ENCODE peak calls at places on chromosomes 3 and 15, in five cellular contexts. K is thoracic aorta, L is lower lobe of right lung, A is lower leg skin, Q is Caco-2. H is an unnamed sample.

GRCh38 chr15:68482246-68482645 is 50.3 kb upstream of the ITGA11 start:
- DNase-seq in K (no peak), L (no peak), A (no peak), Q (no peak), H (no peak)

GRCh38 chr3:172159962-172160538 is 120.7 kb downstream of the FNDC3B start:
- DNase-seq in K (peak), L (no peak), A (peak), Q (no peak), H (no peak)

GRCh38 chr3:104102386-104102785 is 1264.3 kb upstream of the ALCAM start:
- DNase-seq in K (no peak), L (no peak), A (no peak), Q (no peak), H (peak)

GRCh38 chr3:47643092-47643491 is 64.4 kb upstream of the CSPG5 start:
- DNase-seq in K (no peak), L (no peak), A (no peak), Q (peak), H (peak)

GRCh38 chr3:21705769-21706168 is 45.2 kb downstream of the ZNF385D start:
- DNase-seq in K (peak), L (no peak), A (peak), Q (no peak), H (peak)

GRCh38 chr3:36918050-36918449 is 26.8 kb downstream of the TRANK1 start:
- DNase-seq in K (no peak), L (no peak), A (no peak), Q (no peak), H (no peak)

GRCh38 chr3:124882749-124883148 is 4.4 kb downstream of the ITGB5 start:
- DNase-seq in K (no peak), L (no peak), A (no peak), Q (no peak), H (no peak)

GRCh38 chr3:159045279-159045678 is 243.4 kb downstream of the MFSD1 start:
- DNase-seq in K (no peak), L (no peak), A (no peak), Q (no peak), H (no peak)

GRCh38 chr3:69200384-69201068 is 78.1 kb upstream of the LMOD3 start:
- DNase-seq in K (no peak), L (no peak), A (peak), Q (peak), H (peak)

GRCh38 chr3:52155912-52156311 is 1.7 kb upstream of the POC1A start:
- DNase-seq in K (no peak), L (no peak), A (no peak), Q (no peak), H (no peak)

GRCh38 chr15:68285243-68285980 is 7.9 kb downstream of the FEM1B start:
- DNase-seq in K (no peak), L (no peak), A (no peak), Q (no peak), H (peak)

GRCh38 chr3:27740854-27741253 is 18.7 kb upstream of the EOMES start:
- DNase-seq in K (no peak), L (no peak), A (no peak), Q (no peak), H (no peak)

GRCh38 chr3:141710121-141710520 is 28.0 kb upstream of the RNF7 start:
- DNase-seq in K (no peak), L (no peak), A (no peak), Q (no peak), H (no peak)

GRCh38 chr3:125220681-125221429 is 8.3 kb upstream of the SLC12A8 start:
- DNase-seq in K (no peak), L (no peak), A (no peak), Q (no peak), H (no peak)

GRCh38 chr3:168398371-168399030 is 302.8 kb upstream of the GOLIM4 start:
- DNase-seq in K (no peak), L (no peak), A (no peak), Q (no peak), H (peak)

GRCh38 chr15:80984856-80985255 is 4.8 kb downstream of the MESD start:
- DNase-seq in K (no peak), L (no peak), A (peak), Q (no peak), H (no peak)

GRCh38 chr3:149481491-149481890 is 7.0 kb downstream of the TM4SF4 start:
- DNase-seq in K (no peak), L (no peak), A (no peak), Q (no peak), H (no peak)

DNA sequence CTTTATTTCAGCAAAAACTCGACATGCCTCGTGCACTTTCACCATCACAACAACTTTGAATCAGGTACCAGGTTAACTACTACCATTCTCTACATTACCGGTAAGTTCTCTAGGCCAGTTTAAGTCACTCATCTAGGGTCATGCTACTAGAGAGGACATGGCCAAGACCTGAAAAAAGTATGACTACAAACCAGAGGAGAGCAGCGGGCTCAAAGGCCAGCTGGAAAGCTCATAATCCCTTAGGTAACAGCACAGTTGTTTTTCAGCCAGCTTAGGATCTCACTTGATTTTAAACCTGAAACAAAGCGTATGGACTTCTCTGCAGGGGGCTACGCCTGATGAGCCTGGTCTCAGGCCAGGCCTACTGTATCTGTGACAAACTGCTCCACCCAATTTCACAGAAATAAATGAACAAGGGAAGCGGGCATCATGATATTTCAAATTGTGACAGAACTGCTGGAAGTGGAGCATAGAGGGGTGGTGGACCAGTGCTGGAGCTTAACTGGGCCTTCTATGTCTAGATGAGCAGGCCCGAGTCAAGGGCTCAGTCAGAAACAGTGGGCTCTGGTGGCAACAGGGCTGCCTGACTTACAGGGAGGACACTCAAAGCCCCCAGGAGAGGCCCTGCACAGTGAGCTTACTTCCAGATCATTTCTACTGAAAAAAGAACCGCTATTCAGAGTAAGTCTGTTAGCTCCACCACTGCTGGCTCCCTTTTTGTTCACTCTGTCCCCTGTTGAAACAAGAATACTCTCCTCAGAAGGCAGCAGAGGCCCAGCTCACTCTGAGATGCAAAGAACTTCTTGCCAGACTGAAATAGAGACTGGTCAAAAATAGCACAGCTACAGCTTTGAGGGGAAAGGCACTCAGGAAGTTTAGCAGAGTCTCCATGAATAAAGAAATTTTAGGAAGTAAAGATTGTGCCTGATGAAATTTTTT is 47.0 kb downstream of the LRIG1 start:
- DNase-seq in K (no peak), L (no peak), A (no peak), Q (no peak), H (no peak)
- H3K4me3 ChIP-seq in K (no peak), L (no peak), A (no peak), Q (no peak), H (no peak)

DNA sequence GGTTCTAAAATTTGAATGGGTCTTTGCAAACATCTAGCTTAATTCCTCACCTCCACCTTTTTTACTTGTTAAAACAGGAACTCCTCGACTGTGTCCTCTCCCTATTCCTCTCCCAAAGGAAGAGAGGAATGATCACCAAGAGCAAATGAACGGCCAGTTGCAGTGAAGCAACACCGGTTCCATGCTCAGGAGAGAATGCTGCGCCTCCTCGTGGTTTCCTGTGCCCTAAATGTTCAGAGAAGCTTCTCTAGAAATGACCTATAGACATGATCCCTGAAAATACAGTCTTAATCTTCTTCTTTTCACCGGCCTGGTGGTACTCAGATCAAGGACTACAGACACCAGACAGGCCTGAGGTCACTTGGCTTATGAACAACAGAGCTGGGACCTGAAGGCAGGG is 65.1 kb upstream of the GUCA1C start:
- DNase-seq in K (no peak), L (no peak), A (no peak), Q (no peak), H (no peak)
- TF ChIP-seq CTCF in K (no peak), L (no peak), A (no peak), Q (no peak), H (no peak)

GRCh38 chr3:17742837-17743659 is 617 bp upstream of the TBC1D5 start:
- DNase-seq in K (no peak), L (no peak), A (no peak), Q (no peak), H (peak)

GRCh38 chr3:17738921-17739320 is 3.5 kb downstream of the TBC1D5 start:
- DNase-seq in K (no peak), L (no peak), A (no peak), Q (no peak), H (no peak)

GRCh38 chr3:17741621-17742091 is 775 bp downstream of the TBC1D5 start:
- DNase-seq in K (no peak), L (no peak), A (peak), Q (no peak), H (peak)

GRCh38 chr3:17742092-17742836 is at the start of gene TBC1D5:
- DNase-seq in K (peak), L (peak), A (peak), Q (peak), H (no peak)

GRCh38 chr3:17740703-17741102 is 1.7 kb downstream of the TBC1D5 start:
- DNase-seq in K (no peak), L (no peak), A (no peak), Q (peak), H (peak)
- H3K4me3 ChIP-seq in K (peak), L (peak), A (no peak), Q (peak), H (peak)

GRCh38 chr3:2714856-2715255 is 395.3 kb downstream of the IL5RA start:
- DNase-seq in K (no peak), L (no peak), A (no peak), Q (no peak), H (no peak)

GRCh38 chr3:2711081-2711480 is 399.1 kb downstream of the IL5RA start:
- DNase-seq in K (no peak), L (no peak), A (no peak), Q (no peak), H (no peak)

GRCh38 chr3:2713923-2714322 is 396.3 kb downstream of the IL5RA start:
- DNase-seq in K (no peak), L (no peak), A (no peak), Q (no peak), H (no peak)
- TF ChIP-seq CTCF in K (no peak), L (peak), A (no peak), Q (peak), H (no peak)

GRCh38 chr3:50369271-50369670 is 9.9 kb upstream of the TMEM115 start:
- DNase-seq in K (no peak), L (no peak), A (no peak), Q (no peak), H (peak)

GRCh38 chr3:50364573-50365079 is 5.3 kb upstream of the TMEM115 start:
- DNase-seq in K (no peak), L (no peak), A (no peak), Q (no peak), H (no peak)

GRCh38 chr3:50370594-50370993 is 11.3 kb upstream of the TMEM115 start:
- DNase-seq in K (no peak), L (no peak), A (no peak), Q (no peak), H (no peak)

GRCh38 chr3:50365842-50366220 is 6.5 kb upstream of the TMEM115 start:
- DNase-seq in K (no peak), L (no peak), A (no peak), Q (no peak), H (no peak)

DNA sequence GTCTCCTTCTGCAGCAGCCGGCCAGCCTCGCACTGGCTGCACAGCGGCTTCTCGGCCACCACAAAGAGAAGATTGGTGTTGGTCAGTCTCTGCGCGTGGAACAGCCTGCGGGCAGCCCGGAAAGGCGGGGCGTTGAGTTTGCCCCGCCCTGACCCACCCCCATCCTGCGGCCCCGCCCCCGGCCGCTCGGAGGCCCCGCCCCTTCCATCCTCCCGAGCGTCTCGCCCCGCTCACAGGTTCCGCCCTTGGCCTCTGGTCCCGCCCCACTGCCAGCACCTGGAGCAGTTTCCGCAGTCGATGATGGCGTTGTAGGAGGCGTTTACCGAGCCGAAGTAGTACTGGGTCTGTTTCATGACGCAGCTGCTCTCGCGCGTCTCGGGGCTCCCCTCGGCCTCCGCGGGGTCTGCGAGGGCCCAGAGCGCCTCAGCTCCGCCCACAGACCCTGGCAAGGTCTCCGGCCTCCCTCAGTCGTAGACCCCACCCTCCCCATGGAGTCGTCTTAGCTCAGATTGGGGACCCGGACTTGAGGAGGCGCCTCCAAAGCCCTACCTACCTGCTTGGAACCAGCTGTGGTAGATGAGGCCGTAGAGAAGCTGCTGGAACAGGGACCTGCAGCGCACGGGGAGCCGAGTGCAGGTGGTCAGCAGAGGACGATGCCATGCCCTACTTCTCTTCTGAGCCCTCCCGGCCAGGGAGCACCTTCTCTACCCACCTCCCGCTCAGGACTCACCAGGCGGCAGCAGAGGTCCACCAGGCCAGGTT is 5.9 kb upstream of the TMEM115 start:
- DNase-seq in K (peak), L (peak), A (peak), Q (peak), H (peak)
- H3K4me3 ChIP-seq in K (peak), L (peak), A (peak), Q (peak), H (peak)

GRCh38 chr15:66705277-66705927 is 3.4 kb downstream of the SMAD6 start:
- DNase-seq in K (no peak), L (no peak), A (no peak), Q (no peak), H (no peak)

GRCh38 chr15:66706840-66707239 is 4.8 kb downstream of the SMAD6 start:
- DNase-seq in K (no peak), L (no peak), A (no peak), Q (no peak), H (no peak)

GRCh38 chr15:66706225-66706732 is 4.2 kb downstream of the SMAD6 start:
- DNase-seq in K (no peak), L (no peak), A (no peak), Q (no peak), H (no peak)

GRCh38 chr15:66708389-66708788 is 6.4 kb downstream of the SMAD6 start:
- DNase-seq in K (no peak), L (no peak), A (no peak), Q (no peak), H (no peak)

GRCh38 chr15:66707310-66708160 is 5.5 kb downstream of the SMAD6 start:
- DNase-seq in K (no peak), L (no peak), A (no peak), Q (no peak), H (no peak)
- TF ChIP-seq CTCF in K (no peak), L (peak), A (no peak), Q (no peak), H (no peak)

GRCh38 chr15:79970921-79971434 is at the start of gene BCL2A1:
- DNase-seq in K (no peak), L (no peak), A (no peak), Q (no peak), H (peak)
- H3K4me3 ChIP-seq in K (peak), L (peak), A (no peak), Q (no peak), H (no peak)

DNA sequence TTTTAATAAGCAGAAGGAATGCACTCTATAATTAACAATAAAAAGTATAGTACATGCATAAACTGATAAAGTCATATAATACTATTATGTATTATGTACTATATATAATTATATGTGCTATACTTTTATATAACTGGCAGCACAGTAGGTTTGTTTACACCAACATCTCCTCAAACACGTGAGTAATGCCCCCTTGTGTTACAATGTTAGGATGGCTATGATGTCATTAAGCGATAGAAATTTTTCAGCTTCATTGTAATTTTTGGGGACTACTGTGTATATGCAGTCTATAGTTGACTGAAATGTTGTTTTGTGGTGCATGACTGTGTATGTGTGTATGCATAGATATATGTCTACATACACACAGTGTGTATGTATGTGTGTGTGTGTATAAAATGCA is 100.6 kb downstream of the SLMAP start:
- DNase-seq in K (no peak), L (no peak), A (no peak), Q (no peak), H (peak)
- TF ChIP-seq CTCF in K (no peak), L (no peak), A (no peak), Q (peak), H (no peak)

H was measured in bronchial epithelial cell.